ENCODE peak calls at places on chromosomes 4 and X, in eight cellular contexts. L is MM.1S, H is lower lobe of right lung, D is lung, X is OCI-LY7, S is AG04450, E is cardiac muscle cell, K is ovary. T is an unnamed sample.

GRCh38 chr4:123673971-123674370 is 277.4 kb downstream of the SPRY1 start:
- DNase-seq in L (no peak), H (no peak), E (no peak), X (no peak), K (no peak), D (no peak), S (no peak), T (no peak)

GRCh38 chr4:53987761-53988171 is 76.6 kb downstream of the CHIC2 start:
- DNase-seq in D (no peak), E (no peak), S (peak; percentile 18), H (no peak), L (no peak), K (no peak), X (no peak), T (no peak)

GRCh38 chr4:168440442-168441264 is 39.6 kb downstream of the DDX60L start:
- DNase-seq in X (no peak), E (no peak), H (no peak), D (no peak), K (no peak), S (no peak), L (no peak), T (no peak)

GRCh38 chr4:186839122-186840037 is 115.7 kb upstream of the FAT1 start:
- DNase-seq in H (no peak), K (peak; percentile 60), X (no peak), L (peak; percentile 53), E (no peak), S (peak; percentile 51), D (no peak), T (no peak)

GRCh38 chrX:111181883-111182400 is 86.0 kb downstream of the PAK3 start:
- DNase-seq in H (no peak), L (no peak), X (no peak), E (no peak), S (no peak), D (no peak), K (no peak), T (no peak)

GRCh38 chr4:170124391-170124790 is 34.6 kb upstream of the AADAT start:
- DNase-seq in L (no peak), S (no peak), D (no peak), E (no peak), K (no peak), X (no peak), H (no peak), T (no peak)

GRCh38 chr4:154041595-154042086 is 252.8 kb upstream of the SFRP2 start:
- DNase-seq in X (no peak), E (no peak), K (no peak), S (no peak), H (no peak), L (no peak), D (no peak), T (no peak)

GRCh38 chr4:57100979-57101629 is 9.1 kb downstream of the IGFBP7 start:
- DNase-seq in D (no peak), E (no peak), L (no peak), X (no peak), K (no peak), S (no peak), H (no peak), T (no peak)

DNA sequence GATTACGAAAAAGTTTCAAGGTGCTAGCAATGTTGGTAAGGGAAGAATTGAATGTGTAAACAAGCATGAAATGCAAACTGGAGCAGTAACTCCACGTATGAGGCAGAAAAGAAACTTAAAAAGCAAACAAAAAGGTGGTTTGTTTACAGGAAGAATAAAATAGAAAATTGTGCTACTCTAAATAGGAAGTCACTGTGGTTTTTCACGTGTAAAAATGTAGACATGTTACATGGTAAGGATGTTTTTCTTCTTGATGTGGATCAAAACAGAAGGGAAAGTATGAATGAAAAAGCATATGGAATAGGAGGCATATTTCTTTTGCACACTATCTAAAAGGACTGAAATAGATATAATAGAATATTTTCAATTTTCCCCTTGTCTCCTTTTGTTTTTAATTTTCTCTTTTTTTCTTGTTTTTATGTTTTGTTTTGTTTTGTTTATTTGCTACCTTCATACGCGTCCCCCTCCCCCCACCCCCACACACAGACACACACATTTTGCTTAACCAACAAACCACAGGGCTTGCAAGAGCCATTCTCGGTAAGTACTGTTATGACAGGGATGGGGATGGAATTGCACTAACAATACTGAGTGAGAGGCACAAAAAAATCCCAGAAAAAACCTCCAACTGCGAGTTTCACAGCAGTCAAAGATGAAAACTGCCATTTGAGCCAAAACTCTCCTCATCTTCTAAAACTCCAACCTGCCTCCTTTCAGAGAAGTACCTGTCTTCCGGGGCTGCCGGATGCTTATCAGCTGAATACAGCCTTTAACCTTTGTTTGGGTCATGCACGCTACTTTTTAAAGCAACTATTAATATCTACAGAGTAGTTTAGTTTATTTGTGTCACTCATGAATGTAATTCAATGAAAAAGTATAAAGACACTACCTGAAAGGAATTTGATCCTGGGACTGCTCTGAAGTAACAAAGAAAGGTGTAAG is 135.8 kb downstream of the IL15 start:
- DNase-seq in S (no peak), H (no peak), E (no peak), K (no peak), L (peak; percentile 18), D (no peak), X (no peak), T (no peak)
- H3K27ac ChIP-seq in S (no peak overlapping the region), H (no peak overlapping the region), E (no peak overlapping the region), K (no peak overlapping the region), L (peak overlapping the region; percentile 30), D (no peak overlapping the region), X (no peak overlapping the region), T (no peak overlapping the region)

GRCh38 chrX:21705215-21705614 is 47.1 kb upstream of the KLHL34 start:
- DNase-seq in X (no peak), D (no peak), E (no peak), L (no peak), S (no peak), H (no peak), K (no peak), T (no peak)

GRCh38 chrX:21711848-21712197 is 46.1 kb downstream of the SMPX start:
- DNase-seq in X (no peak), E (no peak), H (no peak), S (no peak), D (no peak), L (no peak), K (no peak), T (no peak)

GRCh38 chrX:21702725-21703228 is 44.6 kb upstream of the KLHL34 start:
- DNase-seq in X (no peak), S (no peak), H (no peak), L (no peak), K (no peak), D (no peak), E (no peak), T (no peak)

GRCh38 chrX:21711126-21711847 is 46.6 kb downstream of the SMPX start:
- DNase-seq in K (no peak), E (peak; percentile 6), L (no peak), H (no peak), D (no peak), X (no peak), S (no peak), T (no peak)

GRCh38 chrX:21708116-21708515 is 49.8 kb downstream of the SMPX start:
- DNase-seq in X (no peak), S (no peak), H (no peak), E (peak; percentile 18), D (no peak), K (no peak), L (no peak), T (no peak)
- TF ChIP-seq CTCF in X (peak; percentile 56), S (peak; percentile 24), H (no peak), E (peak; percentile 15), D (no peak), K (no peak), L (peak; percentile 16), T (no peak)

GRCh38 chrX:153349952-153350351 is 16.0 kb downstream of the ZNF275 start:
- DNase-seq in L (no peak), E (no peak), D (no peak), H (no peak), X (no peak), K (no peak), S (no peak), T (no peak)

GRCh38 chrX:153348421-153348820 is 14.5 kb downstream of the ZNF275 start:
- DNase-seq in X (no peak), L (no peak), H (no peak), E (no peak), K (no peak), S (no peak), D (no peak), T (no peak)

GRCh38 chrX:153343674-153344073 is 9.7 kb downstream of the ZNF275 start:
- DNase-seq in E (no peak), D (no peak), H (no peak), L (no peak), S (no peak), K (no peak), X (no peak), T (no peak)

GRCh38 chrX:153351981-153352380 is 18.0 kb downstream of the ZNF275 start:
- DNase-seq in E (no peak), H (no peak), L (no peak), K (no peak), S (no peak), X (peak; percentile 75), D (no peak), T (no peak)

GRCh38 chrX:153347530-153347929 is 13.6 kb downstream of the ZNF275 start:
- DNase-seq in S (no peak), D (peak; percentile 28), H (no peak), E (no peak), L (no peak), K (no peak), X (no peak), T (no peak)
- H3K27ac ChIP-seq in S (no peak overlapping the region), D (no peak overlapping the region), H (no peak overlapping the region), E (no peak overlapping the region), L (no peak overlapping the region), K (no peak overlapping the region), X (no peak overlapping the region), T (no peak overlapping the region)

GRCh38 chr4:152044341-152044740 is 283.5 kb upstream of the GATB start:
- DNase-seq in X (no peak), L (no peak), H (no peak), S (no peak), D (no peak), E (no peak), K (no peak), T (no peak)

GRCh38 chr4:152050098-152050497 is 289.3 kb upstream of the GATB start:
- DNase-seq in X (no peak), S (no peak), D (no peak), H (no peak), L (no peak), K (no peak), E (no peak), T (no peak)

GRCh38 chr4:152045397-152045780 is 284.6 kb upstream of the GATB start:
- DNase-seq in X (no peak), H (no peak), K (no peak), S (no peak), D (no peak), L (no peak), E (no peak), T (no peak)

GRCh38 chr4:152047451-152047850 is 286.6 kb upstream of the GATB start:
- DNase-seq in H (no peak), S (no peak), D (no peak), K (no peak), X (no peak), E (no peak), L (no peak), T (no peak)

DNA sequence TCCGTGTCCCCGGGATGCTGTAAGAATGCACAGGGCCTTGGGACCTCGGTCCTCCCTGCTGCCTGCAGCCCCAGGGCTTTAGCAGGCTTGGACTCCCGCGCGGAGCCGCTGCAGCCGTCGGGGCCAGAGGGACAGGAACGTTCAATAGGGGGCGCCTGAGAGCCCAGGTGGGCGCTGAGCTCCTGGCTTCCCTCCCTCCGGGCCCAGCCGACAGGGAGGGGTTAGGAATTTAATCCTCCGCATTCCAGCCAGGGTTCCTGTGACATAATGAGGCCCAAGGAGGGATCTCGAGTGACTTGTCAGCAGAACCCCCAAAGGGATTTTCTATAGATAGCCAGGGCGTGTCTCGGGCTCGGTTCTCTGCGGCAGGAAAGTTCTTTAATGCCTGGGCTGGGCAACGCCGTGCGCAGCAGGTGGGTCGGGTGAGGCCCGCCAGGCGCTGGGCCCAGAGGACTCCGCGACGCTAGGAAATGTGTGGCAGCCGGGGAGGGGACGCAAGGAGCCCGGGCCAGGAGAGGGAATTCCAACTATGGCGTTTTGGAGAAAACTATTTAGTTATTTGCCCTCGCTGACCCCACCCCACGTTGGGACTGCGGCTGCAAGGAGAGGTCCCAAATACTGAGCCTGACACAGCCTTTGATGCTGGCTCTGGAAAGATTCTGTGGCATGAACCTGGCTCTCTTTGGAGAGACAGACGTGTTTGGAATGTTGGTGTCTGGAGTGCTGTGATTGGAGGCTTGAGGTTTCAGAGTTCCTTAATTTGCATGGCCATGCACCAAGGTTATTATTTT is 285.2 kb upstream of the GATB start:
- DNase-seq in L (no peak), S (no peak), X (no peak), D (peak; percentile 75), E (peak; percentile 79), K (peak; percentile 45), H (peak; percentile 69), T (no peak)
- TF ChIP-seq CTCF in L (no peak), S (peak; percentile 53), X (peak; percentile 39), D (peak; percentile 11), E (peak; percentile 61), K (no peak), H (peak; percentile 62), T (peak; percentile 20)

T was measured in CD4-positive, alpha-beta T cell.